ENCODE peak calls at places on chromosomes 5 and 9, in four cellular contexts. S, C, W and P are unnamed samples.

GRCh38 chr9:120868339-120868675 is 8.7 kb downstream of the PHF19 start:
- DNase-seq in S (no peak), C (no peak), W (no peak), P (no peak)

GRCh38 chr5:178334856-178335255 is 102.3 kb upstream of the PHYKPL start:
- DNase-seq in S (no peak), C (no peak), W (no peak), P (no peak)

GRCh38 chr5:103450333-103451061 is 112.1 kb downstream of the NUDT12 start:
- DNase-seq in S (no peak), C (no peak), W (no peak), P (no peak)

GRCh38 chr5:21709766-21710165 is 1143.4 kb downstream of the CDH12 start:
- DNase-seq in S (no peak), C (no peak), W (no peak), P (no peak)

GRCh38 chr5:143435207-143435657 is 31.7 kb upstream of the NR3C1 start:
- DNase-seq in S (no peak), C (peak), W (no peak), P (peak)

GRCh38 chr5:144134181-144134827 is 36.2 kb downstream of the YIPF5 start:
- DNase-seq in S (no peak), C (no peak), W (no peak), P (no peak)

GRCh38 chr9:84031534-84031933 is 50.9 kb downstream of the RMI1 start:
- DNase-seq in S (no peak), C (no peak), W (no peak), P (no peak)

GRCh38 chr5:96963267-96963666 is 27.4 kb downstream of the LNPEP start:
- DNase-seq in S (no peak), C (peak), W (peak), P (peak)

GRCh38 chr9:20620658-20621552 is 1.4 kb downstream of the MLLT3 start:
- DNase-seq in S (no peak), C (peak), W (peak), P (peak)

GRCh38 chr9:89978185-89978584 is 373.4 kb downstream of the GADD45G start:
- DNase-seq in S (no peak), C (no peak), W (no peak), P (no peak)

GRCh38 chr9:111959468-111959941 is 62.9 kb downstream of the UGCG start:
- DNase-seq in S (no peak), C (no peak), W (peak), P (no peak)